ENCODE peak calls at places on chromosomes 3 and 15, in four cellular contexts. One of them, this sample, is unnamed.

GRCh38 chr3:197854596-197855343 is 63.7 kb downstream of the LRCH3 start:
- DNase-seq in GM12865: no peak
- DNase-seq in K562: no peak
- DNase-seq in omental fat pad: no peak
- DNase-seq in this sample: no peak

GRCh38 chr15:99181544-99181943 is 67.8 kb downstream of the TTC23 start:
- DNase-seq in GM12865: no peak
- DNase-seq in K562: no peak
- DNase-seq in omental fat pad: no peak
- DNase-seq in this sample: no peak

GRCh38 chr3:15820911-15821310 is 23.1 kb upstream of the ANKRD28 start:
- DNase-seq in GM12865: no peak
- DNase-seq in K562: no peak
- DNase-seq in omental fat pad: no peak
- DNase-seq in this sample: no peak

GRCh38 chr3:141448606-141449216 is 38.1 kb upstream of the RASA2 start:
- DNase-seq in GM12865: no peak
- DNase-seq in K562: no peak
- DNase-seq in omental fat pad: no peak
- DNase-seq in this sample: no peak

GRCh38 chr3:9815986-9816385 is 5.9 kb downstream of the TTLL3 start:
- DNase-seq in GM12865: no peak
- DNase-seq in K562: no peak
- DNase-seq in omental fat pad: no peak
- DNase-seq in this sample: no peak

GRCh38 chr3:161423911-161424522 is 52.7 kb upstream of the SPTSSB start:
- DNase-seq in GM12865: peak; percentile 26
- DNase-seq in K562: peak; percentile 57
- DNase-seq in omental fat pad: no peak
- DNase-seq in this sample: no peak

GRCh38 chr15:66472176-66472999 is 25.2 kb downstream of the SNAPC5 start:
- DNase-seq in GM12865: peak; percentile 89
- DNase-seq in K562: no peak
- DNase-seq in omental fat pad: no peak
- DNase-seq in this sample: peak; percentile 43

GRCh38 chr3:43789028-43789427 is 98.3 kb downstream of the ABHD5 start:
- DNase-seq in GM12865: no peak
- DNase-seq in K562: no peak
- DNase-seq in omental fat pad: no peak
- DNase-seq in this sample: no peak

GRCh38 chr3:85678713-85679112 is 719.9 kb downstream of the CADM2 start:
- DNase-seq in GM12865: no peak
- DNase-seq in K562: no peak
- DNase-seq in omental fat pad: no peak
- DNase-seq in this sample: no peak

GRCh38 chr3:128581566-128581965 is 69.1 kb downstream of the RPN1 start:
- DNase-seq in GM12865: no peak
- DNase-seq in K562: no peak
- DNase-seq in omental fat pad: no peak
- DNase-seq in this sample: no peak

GRCh38 chr15:47717036-47717611 is at the start of gene SEMA6D:
- DNase-seq in GM12865: no peak
- DNase-seq in K562: no peak
- DNase-seq in omental fat pad: no peak
- DNase-seq in this sample: no peak

GRCh38 chr3:45313743-45314403 is 74.5 kb upstream of the LARS2 start:
- DNase-seq in GM12865: no peak
- DNase-seq in K562: no peak
- DNase-seq in omental fat pad: no peak
- DNase-seq in this sample: no peak

GRCh38 chr3:184562875-184563568 is 1.4 kb downstream of the EPHB3 start:
- DNase-seq in GM12865: no peak
- DNase-seq in K562: no peak
- DNase-seq in omental fat pad: no peak
- DNase-seq in this sample: no peak

GRCh38 chr3:73658227-73658626 is 33.5 kb upstream of the PDZRN3 start:
- DNase-seq in GM12865: no peak
- DNase-seq in K562: no peak
- DNase-seq in omental fat pad: no peak
- DNase-seq in this sample: no peak

GRCh38 chr3:190558796-190559195 is 44.9 kb downstream of the IL1RAP start:
- DNase-seq in GM12865: no peak
- DNase-seq in K562: no peak
- DNase-seq in omental fat pad: no peak
- DNase-seq in this sample: no peak

GRCh38 chr3:32630266-32630665 is 54.7 kb upstream of the CNOT10 start:
- DNase-seq in GM12865: no peak
- DNase-seq in K562: no peak
- DNase-seq in omental fat pad: no peak
- DNase-seq in this sample: no peak

GRCh38 chr3:134846943-134847342 is 51.9 kb downstream of the EPHB1 start:
- DNase-seq in GM12865: no peak
- DNase-seq in K562: no peak
- DNase-seq in omental fat pad: no peak
- DNase-seq in this sample: no peak

GRCh38 chr3:125116311-125117069 is 60.7 kb upstream of the HEG1 start:
- DNase-seq in GM12865: peak; percentile 58
- DNase-seq in K562: no peak
- DNase-seq in omental fat pad: no peak
- DNase-seq in this sample: no peak

GRCh38 chr3:17013571-17013970 is 128.8 kb downstream of the PLCL2 start:
- DNase-seq in GM12865: peak; percentile 37
- DNase-seq in K562: no peak
- DNase-seq in omental fat pad: no peak
- DNase-seq in this sample: no peak

GRCh38 chr3:81484532-81484931 is 276.9 kb downstream of the GBE1 start:
- DNase-seq in GM12865: no peak
- DNase-seq in K562: no peak
- DNase-seq in omental fat pad: no peak
- DNase-seq in this sample: no peak

GRCh38 chr3:10249833-10250232 is 1.6 kb downstream of the TATDN2 start:
- DNase-seq in GM12865: no peak
- DNase-seq in K562: no peak
- DNase-seq in omental fat pad: no peak
- DNase-seq in this sample: no peak

GRCh38 chr15:71709808-71710418 is 100.4 kb upstream of the NR2E3 start:
- DNase-seq in GM12865: no peak
- DNase-seq in K562: no peak
- DNase-seq in omental fat pad: no peak
- DNase-seq in this sample: no peak

GRCh38 chr3:47612178-47612577 is 33.5 kb upstream of the CSPG5 start:
- DNase-seq in GM12865: no peak
- DNase-seq in K562: no peak
- DNase-seq in omental fat pad: no peak
- DNase-seq in this sample: no peak

GRCh38 chr3:13251166-13251892 is 168.8 kb downstream of the NUP210 start:
- DNase-seq in GM12865: no peak
- DNase-seq in K562: no peak
- DNase-seq in omental fat pad: no peak
- DNase-seq in this sample: no peak

GRCh38 chr3:159593927-159594605 is 394.6 kb upstream of the IL12A start:
- DNase-seq in GM12865: no peak
- DNase-seq in K562: no peak
- DNase-seq in omental fat pad: no peak
- DNase-seq in this sample: no peak

GRCh38 chr3:116242825-116243224 is 202.5 kb downstream of the LSAMP start:
- DNase-seq in GM12865: no peak
- DNase-seq in K562: no peak
- DNase-seq in omental fat pad: no peak
- DNase-seq in this sample: no peak

GRCh38 chr15:74121858-74122257 is 8.5 kb upstream of the ISLR2 start:
- DNase-seq in GM12865: no peak
- DNase-seq in K562: no peak
- DNase-seq in omental fat pad: no peak
- DNase-seq in this sample: no peak

GRCh38 chr3:147813256-147813655 is 404.1 kb downstream of the ZIC1 start:
- DNase-seq in GM12865: no peak
- DNase-seq in K562: no peak
- DNase-seq in omental fat pad: no peak
- DNase-seq in this sample: no peak
- TF ChIP-seq CTCF in GM12865: no peak
- TF ChIP-seq CTCF in K562: no peak
- TF ChIP-seq CTCF in omental fat pad: no peak
- TF ChIP-seq CTCF in this sample: no peak

DNA sequence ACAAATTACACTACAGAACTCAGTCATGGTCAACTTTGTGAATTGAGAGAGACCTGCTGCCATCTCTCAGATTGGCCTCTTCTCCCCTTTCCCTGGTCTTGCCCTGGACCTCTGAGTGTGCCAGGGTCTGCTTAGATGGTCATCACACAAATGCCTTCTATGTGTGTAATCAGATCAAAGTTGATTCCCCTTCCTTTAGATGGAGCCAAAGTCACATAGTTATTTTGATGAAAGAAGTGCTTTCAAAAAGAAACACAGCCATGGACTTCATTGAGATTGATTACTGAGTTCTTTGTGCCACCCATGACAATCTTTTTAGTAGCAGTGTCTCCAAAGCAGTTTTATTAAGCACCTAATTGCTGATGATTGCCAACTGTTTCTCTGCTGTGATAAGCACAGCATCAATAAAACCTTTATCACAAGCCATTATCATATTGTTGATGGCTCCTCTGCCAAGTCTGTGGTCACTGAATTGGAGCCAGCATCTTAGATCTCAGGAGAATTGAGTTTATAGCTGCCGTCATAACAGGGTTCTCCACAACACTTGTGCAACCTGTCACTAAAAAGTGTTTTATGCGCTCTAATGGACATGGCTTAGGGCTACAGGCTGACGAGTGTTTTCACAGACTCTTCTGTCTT is 149.7 kb upstream of the NUDT16 start:
- DNase-seq in GM12865: no peak
- DNase-seq in K562: no peak
- DNase-seq in omental fat pad: no peak
- DNase-seq in this sample: no peak
- TF ChIP-seq CTCF in GM12865: no peak
- TF ChIP-seq CTCF in K562: no peak
- TF ChIP-seq CTCF in omental fat pad: no peak
- TF ChIP-seq CTCF in this sample: no peak

GRCh38 chr15:78565097-78565950 is at the start of gene CHRNA5:
- DNase-seq in GM12865: peak; percentile 87
- DNase-seq in K562: peak; percentile 95
- DNase-seq in omental fat pad: peak; percentile 87
- DNase-seq in this sample: peak; percentile 52

GRCh38 chr15:78563092-78563491 is 2.2 kb upstream of the CHRNA5 start:
- DNase-seq in GM12865: no peak
- DNase-seq in K562: no peak
- DNase-seq in omental fat pad: no peak
- DNase-seq in this sample: no peak

GRCh38 chr15:78567541-78567940 is 2.2 kb downstream of the CHRNA5 start:
- DNase-seq in GM12865: no peak
- DNase-seq in K562: no peak
- DNase-seq in omental fat pad: no peak
- DNase-seq in this sample: no peak

GRCh38 chr15:78564743-78565096 is 600 bp upstream of the CHRNA5 start:
- DNase-seq in GM12865: no peak
- DNase-seq in K562: no peak
- DNase-seq in omental fat pad: no peak
- DNase-seq in this sample: no peak

DNA sequence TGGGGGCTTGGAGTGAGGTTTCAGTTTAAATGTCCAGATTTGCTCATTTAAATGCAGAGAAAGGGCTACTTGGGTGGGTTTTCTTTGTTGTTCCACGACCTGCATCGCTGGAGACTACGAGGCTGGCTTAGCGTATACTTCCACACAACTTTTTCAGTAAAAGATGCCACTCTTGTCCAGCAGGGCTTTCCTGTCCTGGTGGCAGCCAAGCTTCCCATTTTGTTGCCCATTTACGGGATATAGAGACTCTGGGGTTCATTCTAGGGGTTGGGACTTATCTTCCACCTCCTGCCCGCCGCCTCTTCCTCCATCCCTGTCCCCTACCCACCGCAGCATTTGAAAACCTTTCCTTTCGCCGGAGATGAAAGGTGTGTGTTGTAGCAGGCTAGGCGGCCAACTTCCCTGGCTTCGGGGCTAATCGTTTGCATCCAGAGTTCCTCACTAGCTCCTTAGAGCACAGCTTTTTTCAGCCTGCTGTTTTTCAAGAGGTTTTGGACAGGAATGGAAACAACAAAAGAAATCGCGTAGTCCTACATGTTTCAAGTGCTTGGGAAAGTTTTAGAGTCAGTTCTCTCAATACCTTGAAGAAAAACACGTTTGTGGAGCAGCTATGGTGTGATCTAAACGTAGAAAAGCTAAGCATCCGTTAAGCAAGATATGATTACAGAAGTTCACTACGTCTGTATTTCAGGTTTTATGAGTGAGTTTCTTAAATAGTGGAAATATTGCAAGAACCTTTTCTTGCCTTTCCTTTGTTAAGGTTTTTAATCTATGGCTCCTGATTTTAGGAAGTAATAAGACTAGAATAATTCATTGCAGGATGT is 843 bp downstream of the CHRNA5 start:
- DNase-seq in GM12865: peak; percentile 26
- DNase-seq in K562: peak; percentile 18
- DNase-seq in omental fat pad: no peak
- DNase-seq in this sample: no peak
- TF ChIP-seq CTCF in GM12865: peak; percentile 9
- TF ChIP-seq CTCF in K562: peak; percentile 25
- TF ChIP-seq CTCF in omental fat pad: no peak
- TF ChIP-seq CTCF in this sample: no peak

GRCh38 chr15:62068071-62068786 is 1.5 kb downstream of the C2CD4A start:
- DNase-seq in GM12865: peak; percentile 42
- DNase-seq in K562: peak; percentile 20
- DNase-seq in omental fat pad: no peak
- DNase-seq in this sample: peak; percentile 30
- TF ChIP-seq CTCF in GM12865: no peak
- TF ChIP-seq CTCF in K562: peak; percentile 18
- TF ChIP-seq CTCF in omental fat pad: no peak
- TF ChIP-seq CTCF in this sample: no peak

DNA sequence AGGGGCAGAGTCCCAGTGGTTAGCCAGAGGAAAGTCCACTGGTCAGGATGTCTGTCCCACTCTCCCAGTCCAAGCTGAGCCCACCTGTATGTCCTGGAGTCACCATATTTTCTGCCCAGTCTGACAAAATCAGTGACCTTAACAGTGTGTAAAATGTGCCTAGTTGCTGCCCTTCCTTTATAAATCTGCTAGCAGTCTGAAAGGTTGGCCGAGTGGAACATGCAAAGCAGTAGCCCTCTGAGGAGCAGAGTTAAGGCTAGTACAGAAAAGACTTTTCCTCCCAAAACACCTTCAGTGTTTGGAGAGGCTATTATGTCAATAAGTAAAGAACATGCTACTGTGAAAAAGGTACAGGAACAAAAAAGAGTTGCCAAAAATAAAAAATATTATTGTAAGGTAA is 15.3 kb downstream of the TTC21A start:
- DNase-seq in GM12865: peak; percentile 36
- DNase-seq in K562: no peak
- DNase-seq in omental fat pad: no peak
- DNase-seq in this sample: no peak
- TF ChIP-seq CTCF in GM12865: no peak
- TF ChIP-seq CTCF in K562: no peak
- TF ChIP-seq CTCF in omental fat pad: no peak
- TF ChIP-seq CTCF in this sample: no peak

This sample was measured in natural killer cell.